ENCODE peak calls at places on chromosomes 16 and 17, in six cellular contexts. One of them, this sample, is unnamed.

GRCh38 chr17:68771867-68772515 is 170.8 kb upstream of the FAM20A start:
- DNase-seq in CD4-positive, alpha-beta T cell: no peak
- DNase-seq in osteoblast: peak; percentile 88
- DNase-seq in neural crest cell: no peak
- DNase-seq in GM12878: no peak
- DNase-seq in cardiac muscle cell: peak; percentile 48
- DNase-seq in this sample: no peak

GRCh38 chr16:66428682-66429251 is 1.7 kb downstream of the BEAN1 start:
- DNase-seq in GM12878: no peak
- DNase-seq in osteoblast: peak; percentile 82
- DNase-seq in neural crest cell: no peak
- DNase-seq in cardiac muscle cell: no peak
- DNase-seq in CD4-positive, alpha-beta T cell: no peak
- DNase-seq in this sample: no peak

GRCh38 chr17:77233635-77234334 is 93.0 kb downstream of the SEC14L1 start:
- DNase-seq in GM12878: peak; percentile 57
- DNase-seq in CD4-positive, alpha-beta T cell: no peak
- DNase-seq in cardiac muscle cell: no peak
- DNase-seq in neural crest cell: no peak
- DNase-seq in osteoblast: peak; percentile 84
- DNase-seq in this sample: no peak

GRCh38 chr16:53081032-53081424 is 26.2 kb downstream of the CHD9 start:
- DNase-seq in CD4-positive, alpha-beta T cell: no peak
- DNase-seq in osteoblast: no peak
- DNase-seq in GM12878: no peak
- DNase-seq in cardiac muscle cell: no peak
- DNase-seq in neural crest cell: no peak
- DNase-seq in this sample: no peak

GRCh38 chr17:8147141-8147804 is 4.9 kb downstream of the PER1 start:
- DNase-seq in GM12878: no peak
- DNase-seq in CD4-positive, alpha-beta T cell: no peak
- DNase-seq in osteoblast: peak; percentile 75
- DNase-seq in cardiac muscle cell: no peak
- DNase-seq in neural crest cell: no peak
- DNase-seq in this sample: no peak

GRCh38 chr17:83092931-83093330 is 13.5 kb downstream of the METRNL start:
- DNase-seq in cardiac muscle cell: no peak
- DNase-seq in neural crest cell: no peak
- DNase-seq in CD4-positive, alpha-beta T cell: no peak
- DNase-seq in osteoblast: no peak
- DNase-seq in GM12878: no peak
- DNase-seq in this sample: no peak

GRCh38 chr16:48918520-48919258 is 308.7 kb upstream of the N4BP1 start:
- DNase-seq in neural crest cell: no peak
- DNase-seq in GM12878: no peak
- DNase-seq in cardiac muscle cell: no peak
- DNase-seq in osteoblast: no peak
- DNase-seq in CD4-positive, alpha-beta T cell: no peak
- DNase-seq in this sample: no peak

GRCh38 chr17:57892820-57893595 is 43.2 kb upstream of the MRPS23 start:
- DNase-seq in neural crest cell: peak; percentile 73
- DNase-seq in GM12878: no peak
- DNase-seq in CD4-positive, alpha-beta T cell: no peak
- DNase-seq in osteoblast: peak; percentile 98
- DNase-seq in cardiac muscle cell: peak; percentile 73
- DNase-seq in this sample: peak; percentile 53

GRCh38 chr16:68371706-68372380 is 61.0 kb downstream of the PRMT7 start:
- DNase-seq in cardiac muscle cell: no peak
- DNase-seq in GM12878: no peak
- DNase-seq in neural crest cell: no peak
- DNase-seq in CD4-positive, alpha-beta T cell: no peak
- DNase-seq in osteoblast: peak; percentile 44
- DNase-seq in this sample: no peak

GRCh38 chr17:48209973-48210372 is 102.4 kb downstream of the SNX11 start:
- DNase-seq in neural crest cell: no peak
- DNase-seq in CD4-positive, alpha-beta T cell: no peak
- DNase-seq in osteoblast: no peak
- DNase-seq in cardiac muscle cell: no peak
- DNase-seq in GM12878: no peak
- DNase-seq in this sample: no peak

GRCh38 chr17:11940904-11941303 is 56.4 kb downstream of the ZNF18 start:
- DNase-seq in cardiac muscle cell: no peak
- DNase-seq in neural crest cell: no peak
- DNase-seq in CD4-positive, alpha-beta T cell: no peak
- DNase-seq in GM12878: no peak
- DNase-seq in osteoblast: no peak
- DNase-seq in this sample: no peak

GRCh38 chr16:78289844-78290277 is 190.4 kb downstream of the WWOX start:
- DNase-seq in GM12878: no peak
- DNase-seq in neural crest cell: no peak
- DNase-seq in cardiac muscle cell: no peak
- DNase-seq in CD4-positive, alpha-beta T cell: no peak
- DNase-seq in osteoblast: no peak
- DNase-seq in this sample: no peak

GRCh38 chr16:68406458-68407041 is 41.8 kb downstream of the SMPD3 start:
- DNase-seq in CD4-positive, alpha-beta T cell: no peak
- DNase-seq in GM12878: no peak
- DNase-seq in osteoblast: peak; percentile 91
- DNase-seq in neural crest cell: no peak
- DNase-seq in cardiac muscle cell: no peak
- DNase-seq in this sample: no peak

GRCh38 chr17:16286947-16287562 is 66.2 kb downstream of the CENPV start:
- DNase-seq in osteoblast: peak; percentile 70
- DNase-seq in CD4-positive, alpha-beta T cell: no peak
- DNase-seq in cardiac muscle cell: no peak
- DNase-seq in GM12878: peak; percentile 51
- DNase-seq in neural crest cell: no peak
- DNase-seq in this sample: peak; percentile 39

DNA sequence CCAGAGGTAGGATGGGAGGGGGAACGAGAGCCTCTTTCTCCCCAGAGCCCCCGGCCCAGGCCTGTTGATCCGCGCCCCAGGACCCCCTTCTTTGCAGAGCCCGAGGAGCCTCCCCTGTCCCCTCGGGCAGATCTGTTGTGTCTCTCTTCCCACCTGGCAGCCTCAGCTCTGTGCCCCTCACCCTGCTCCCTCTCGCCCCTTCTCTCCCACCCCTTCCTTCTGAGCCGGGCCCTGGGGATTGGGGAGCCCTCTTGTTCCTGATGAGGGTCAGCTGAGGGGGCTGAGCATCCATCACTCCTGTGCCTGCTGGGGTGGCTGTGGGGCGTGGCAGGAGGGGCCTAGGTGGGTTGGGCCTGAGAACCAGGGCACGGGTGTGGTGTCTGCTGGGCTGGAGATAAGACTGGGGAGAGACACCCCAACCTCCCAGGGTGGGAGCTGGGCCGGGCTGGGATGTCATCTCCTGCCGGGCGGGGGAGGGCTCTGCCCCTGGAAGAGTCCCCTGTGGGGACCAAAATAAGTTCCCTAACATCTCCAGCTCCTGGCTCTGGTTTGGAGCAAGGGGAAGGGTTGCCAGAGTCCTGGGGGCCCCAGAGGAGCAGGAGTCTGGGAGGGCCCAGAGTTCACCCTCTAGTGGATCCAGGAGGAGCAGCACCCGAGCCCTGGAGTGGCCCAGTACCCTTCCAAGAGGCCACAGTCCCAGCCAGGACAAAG is 65.4 kb downstream of the MRC2 start:
- DNase-seq in cardiac muscle cell: peak; percentile 56
- DNase-seq in GM12878: no peak
- DNase-seq in neural crest cell: no peak
- DNase-seq in CD4-positive, alpha-beta T cell: no peak
- DNase-seq in osteoblast: peak; percentile 91
- DNase-seq in this sample: peak; percentile 52
- TF ChIP-seq CTCF in cardiac muscle cell: peak; percentile 61
- TF ChIP-seq CTCF in GM12878: peak; percentile 21
- TF ChIP-seq CTCF in neural crest cell: peak; percentile 47
- TF ChIP-seq CTCF in CD4-positive, alpha-beta T cell: no peak
- TF ChIP-seq CTCF in osteoblast: peak; percentile 55
- TF ChIP-seq CTCF in this sample: peak; percentile 19

DNA sequence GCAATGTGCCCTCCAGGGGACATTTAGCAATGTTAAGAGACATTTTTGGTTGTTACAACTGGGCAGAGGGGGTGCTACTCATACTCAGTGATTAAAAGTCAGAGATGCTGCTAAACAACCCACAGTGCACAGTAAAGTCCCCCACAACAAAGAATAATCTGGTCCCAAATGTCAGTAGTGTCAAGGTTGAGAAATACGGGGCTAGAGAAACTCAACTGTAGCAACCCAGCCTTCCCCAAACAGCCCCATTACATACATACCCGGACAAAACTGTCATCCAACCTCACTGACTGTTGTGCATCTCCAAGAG is 20.4 kb downstream of the DNAJC7 start:
- DNase-seq in cardiac muscle cell: no peak
- DNase-seq in CD4-positive, alpha-beta T cell: no peak
- DNase-seq in neural crest cell: no peak
- DNase-seq in GM12878: no peak
- DNase-seq in osteoblast: no peak
- DNase-seq in this sample: no peak
- TF ChIP-seq CTCF in cardiac muscle cell: no peak
- TF ChIP-seq CTCF in CD4-positive, alpha-beta T cell: no peak
- TF ChIP-seq CTCF in neural crest cell: no peak
- TF ChIP-seq CTCF in GM12878: no peak
- TF ChIP-seq CTCF in osteoblast: no peak
- TF ChIP-seq CTCF in this sample: no peak

GRCh38 chr16:51510416-51510815 is 359.3 kb upstream of the SALL1 start:
- DNase-seq in CD4-positive, alpha-beta T cell: no peak
- DNase-seq in GM12878: no peak
- DNase-seq in neural crest cell: no peak
- DNase-seq in osteoblast: no peak
- DNase-seq in cardiac muscle cell: no peak
- DNase-seq in this sample: no peak

GRCh38 chr16:51507286-51507685 is 356.2 kb upstream of the SALL1 start:
- DNase-seq in CD4-positive, alpha-beta T cell: no peak
- DNase-seq in neural crest cell: no peak
- DNase-seq in cardiac muscle cell: no peak
- DNase-seq in GM12878: no peak
- DNase-seq in osteoblast: no peak
- DNase-seq in this sample: no peak

GRCh38 chr16:51508813-51509212 is 357.7 kb upstream of the SALL1 start:
- DNase-seq in osteoblast: no peak
- DNase-seq in GM12878: no peak
- DNase-seq in CD4-positive, alpha-beta T cell: no peak
- DNase-seq in cardiac muscle cell: no peak
- DNase-seq in neural crest cell: no peak
- DNase-seq in this sample: no peak

DNA sequence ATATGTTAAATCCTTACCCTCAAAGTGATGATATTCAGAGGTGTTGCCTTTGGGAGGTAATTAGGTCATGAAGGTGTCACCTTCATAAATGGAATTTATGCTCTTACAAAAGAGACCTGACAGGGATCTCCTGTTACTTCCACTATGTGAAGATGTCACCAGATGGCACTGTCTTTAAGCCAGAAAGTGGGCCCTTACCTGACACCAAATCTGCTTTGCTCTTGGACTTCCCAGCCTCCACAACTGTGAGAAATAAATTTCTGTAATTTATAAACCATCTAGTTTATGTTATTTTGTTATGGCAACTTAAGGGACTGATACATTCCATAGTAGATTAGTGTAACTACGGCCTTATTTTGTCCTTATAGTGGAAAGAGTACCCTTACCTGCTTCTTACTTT is 358.3 kb upstream of the SALL1 start:
- DNase-seq in CD4-positive, alpha-beta T cell: no peak
- DNase-seq in GM12878: no peak
- DNase-seq in neural crest cell: no peak
- DNase-seq in cardiac muscle cell: no peak
- DNase-seq in osteoblast: no peak
- DNase-seq in this sample: no peak
- TF ChIP-seq CTCF in CD4-positive, alpha-beta T cell: no peak
- TF ChIP-seq CTCF in GM12878: no peak
- TF ChIP-seq CTCF in neural crest cell: no peak
- TF ChIP-seq CTCF in cardiac muscle cell: no peak
- TF ChIP-seq CTCF in osteoblast: no peak
- TF ChIP-seq CTCF in this sample: no peak

GRCh38 chr17:7001562-7001961 is 5.7 kb downstream of the ALOX12 start:
- DNase-seq in CD4-positive, alpha-beta T cell: peak; percentile 52
- DNase-seq in neural crest cell: peak; percentile 50
- DNase-seq in GM12878: no peak
- DNase-seq in cardiac muscle cell: no peak
- DNase-seq in osteoblast: no peak
- DNase-seq in this sample: peak; percentile 64
- TF ChIP-seq CTCF in CD4-positive, alpha-beta T cell: peak; percentile 51
- TF ChIP-seq CTCF in neural crest cell: peak; percentile 66
- TF ChIP-seq CTCF in GM12878: peak; percentile 54
- TF ChIP-seq CTCF in cardiac muscle cell: peak; percentile 63
- TF ChIP-seq CTCF in osteoblast: peak; percentile 58
- TF ChIP-seq CTCF in this sample: peak; percentile 75

DNA sequence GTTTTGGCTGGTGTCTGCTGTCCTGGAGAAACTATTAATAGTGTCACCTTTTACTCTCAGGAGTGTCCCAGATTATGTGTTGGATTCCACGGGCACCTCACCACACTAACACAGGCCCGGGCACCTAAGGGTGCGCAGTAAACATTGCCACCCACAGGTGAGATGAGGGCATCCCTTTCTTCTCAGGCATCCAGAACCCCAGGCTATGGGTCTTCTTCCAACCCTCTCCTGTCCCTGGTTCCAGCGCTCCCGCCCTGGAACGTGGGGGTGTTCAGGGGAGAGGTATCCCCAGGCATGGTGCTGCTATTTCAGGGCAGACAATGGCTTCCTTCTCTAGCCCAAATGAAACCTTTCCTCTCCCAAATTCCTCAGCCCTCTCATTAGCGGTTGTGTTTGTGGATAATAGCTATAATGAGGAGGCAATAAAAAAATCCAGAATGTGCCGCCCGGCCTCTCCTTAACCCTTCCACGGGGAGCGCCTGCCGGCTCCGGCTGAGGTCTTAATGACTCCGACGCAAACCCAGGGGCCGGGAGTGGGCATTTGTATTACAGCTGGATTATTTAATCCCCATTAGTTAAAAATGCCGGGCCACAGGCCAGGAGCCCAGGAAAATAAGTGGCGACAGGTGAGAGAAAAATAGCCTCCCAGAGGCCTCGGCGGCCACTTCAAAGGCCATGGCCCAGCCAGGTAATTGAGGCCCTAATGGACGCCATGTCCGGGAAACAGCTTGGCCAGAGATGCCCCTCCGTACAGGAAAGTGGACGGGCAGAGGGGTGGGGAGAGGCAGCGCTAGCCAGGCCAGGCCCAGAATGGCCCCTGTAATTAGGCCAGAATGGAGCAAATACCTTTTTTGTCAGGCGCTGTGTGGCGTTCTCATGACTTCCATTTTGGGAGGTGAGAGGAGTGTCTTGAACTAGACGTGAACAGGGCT is 102.8 kb downstream of the IRX5 start:
- DNase-seq in CD4-positive, alpha-beta T cell: no peak
- DNase-seq in neural crest cell: no peak
- DNase-seq in GM12878: no peak
- DNase-seq in cardiac muscle cell: no peak
- DNase-seq in osteoblast: no peak
- DNase-seq in this sample: no peak
- TF ChIP-seq CTCF in CD4-positive, alpha-beta T cell: no peak
- TF ChIP-seq CTCF in neural crest cell: no peak
- TF ChIP-seq CTCF in GM12878: no peak
- TF ChIP-seq CTCF in cardiac muscle cell: no peak
- TF ChIP-seq CTCF in osteoblast: no peak
- TF ChIP-seq CTCF in this sample: no peak